ENCODE peak calls at places on chromosomes 4 and X, in ten cellular contexts. K is upper lobe of left lung, H is fibroblast of mammary gland, S is NB4, J is lower leg skin, N is sigmoid colon, E is testis, I is psoas muscle, L is heart right ventricle, X is breast epithelium. M is an unnamed sample.

GRCh38 chr4:143225167-143225566 is 40.5 kb downstream of the USP38 start:
- DNase-seq in J (no peak), H (no peak), I (no peak), K (no peak), X (no peak), E (no peak), N (no peak), L (no peak), S (no peak), M (no peak)

GRCh38 chr4:149961876-149962597 is 116.2 kb upstream of the DCLK2 start:
- DNase-seq in K (no peak), L (no peak), H (peak), X (no peak), E (no peak), N (no peak), J (no peak), S (no peak), I (no peak), M (no peak)

GRCh38 chrX:88883205-88883604 is 136.2 kb downstream of the CPXCR1 start:
- DNase-seq in E (no peak), X (no peak), H (peak), N (no peak), L (no peak), J (no peak), I (no peak), S (no peak), K (no peak), M (no peak)

GRCh38 chrX:28586291-28586690 is 955 bp upstream of the IL1RAPL1 start:
- DNase-seq in H (no peak), K (no peak), I (no peak), E (no peak), J (no peak), N (peak), X (no peak), S (no peak), L (peak), M (no peak)

GRCh38 chr4:182215171-182215570 is 28.0 kb upstream of the TENM3 start:
- DNase-seq in L (no peak), N (no peak), E (no peak), K (no peak), J (no peak), I (no peak), S (no peak), H (no peak), X (no peak), M (no peak)

GRCh38 chrX:153374426-153374825 is 26.7 kb downstream of the PNMA6E start:
- DNase-seq in E (no peak), S (no peak), K (no peak), X (no peak), N (no peak), H (no peak), I (no peak), L (no peak), J (no peak), M (no peak)

GRCh38 chr4:82499705-82500104 is 62.1 kb downstream of the TMEM150C start:
- DNase-seq in J (no peak), I (no peak), L (no peak), H (no peak), X (no peak), S (no peak), K (no peak), E (no peak), N (no peak), M (no peak)

GRCh38 chr4:88078592-88078991 is 71.2 kb downstream of the PKD2 start:
- DNase-seq in L (no peak), J (no peak), N (no peak), K (no peak), H (no peak), I (no peak), X (no peak), S (no peak), E (no peak), M (no peak)

GRCh38 chr4:173935622-173936405 is 347.7 kb downstream of the FBXO8 start:
- DNase-seq in X (no peak), I (no peak), L (no peak), H (peak), S (no peak), N (no peak), J (no peak), E (no peak), K (no peak), M (no peak)

GRCh38 chr4:38396845-38397547 is 267.0 kb upstream of the KLF3 start:
- DNase-seq in X (no peak), H (no peak), S (no peak), L (no peak), K (no peak), N (no peak), I (no peak), E (no peak), J (no peak), M (no peak)

GRCh38 chrX:131812847-131813825 is 210.0 kb upstream of the STK26 start:
- DNase-seq in E (no peak), J (peak), I (peak), H (peak), S (no peak), L (no peak), K (peak), N (peak), X (peak), M (peak)

GRCh38 chrX:38859602-38860001 is 58.3 kb downstream of the MID1IP1 start:
- DNase-seq in I (no peak), L (no peak), X (no peak), E (no peak), H (peak), N (no peak), S (no peak), K (no peak), J (no peak), M (no peak)

GRCh38 chr4:128904821-128905220 is 95.3 kb downstream of the JADE1 start:
- DNase-seq in J (no peak), I (no peak), K (no peak), H (no peak), X (no peak), L (no peak), N (no peak), S (no peak), E (no peak), M (no peak)

GRCh38 chr4:51844157-51845054 is 1.5 kb downstream of the DCUN1D4 start:
- DNase-seq in H (peak), J (peak), L (peak), N (peak), E (peak), I (peak), S (peak), K (peak), X (peak), M (peak)

DNA sequence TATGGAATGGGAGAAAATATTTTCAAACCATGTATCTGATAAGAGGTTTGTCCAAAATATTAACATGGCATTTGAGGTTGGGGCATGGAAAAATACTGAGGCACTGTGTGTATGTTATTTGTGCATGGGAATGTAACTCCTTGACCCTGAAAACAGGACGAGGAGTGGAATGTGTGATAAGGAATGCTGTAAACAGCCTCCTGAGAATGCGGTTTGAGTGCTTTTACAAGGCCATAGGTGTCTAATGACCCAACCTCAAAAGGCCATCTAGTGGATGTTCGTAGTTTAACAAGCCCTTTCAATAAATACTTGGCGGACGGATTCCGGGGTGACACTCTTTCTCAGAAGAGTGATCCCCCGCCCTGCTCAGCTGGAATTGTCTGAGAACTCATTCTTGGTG is 162.9 kb upstream of the USP9X start:
- DNase-seq in J (no peak), I (no peak), X (no peak), K (no peak), N (no peak), H (peak), S (peak), E (no peak), L (no peak), M (peak)
- TF ChIP-seq CTCF in J (no peak), I (peak), X (peak), K (peak), N (no peak), H (peak), S (peak), E (no peak), L (peak), M (peak)

GRCh38 chrX:101429934-101430333 is 21.9 kb downstream of the HNRNPH2 start:
- DNase-seq in H (peak), K (no peak), L (no peak), I (no peak), X (no peak), E (no peak), N (no peak), J (no peak), S (no peak), M (no peak)

GRCh38 chrX:101427954-101428353 is 19.9 kb downstream of the HNRNPH2 start:
- DNase-seq in J (no peak), S (no peak), I (no peak), H (no peak), N (no peak), X (no peak), L (no peak), E (no peak), K (no peak), M (no peak)

GRCh38 chrX:101430457-101431078 is 22.5 kb downstream of the HNRNPH2 start:
- DNase-seq in K (no peak), J (no peak), S (no peak), X (no peak), L (no peak), I (no peak), E (no peak), H (peak), N (no peak), M (no peak)
- H3K4me3 ChIP-seq in K (no peak), J (no peak), S (no peak), X (no peak), L (no peak), I (no peak), E (no peak), H (no peak), N (no peak), M (no peak)

GRCh38 chrX:118677318-118677717 is 50.1 kb upstream of the IL13RA1 start:
- DNase-seq in N (no peak), J (no peak), L (no peak), E (no peak), I (no peak), X (no peak), K (no peak), S (no peak), H (no peak), M (no peak)

GRCh38 chrX:118682258-118683014 is 45.0 kb upstream of the IL13RA1 start:
- DNase-seq in N (no peak), S (no peak), H (no peak), J (no peak), L (no peak), X (no peak), I (no peak), E (no peak), K (no peak), M (no peak)

GRCh38 chrX:118675336-118675965 is 52.0 kb upstream of the IL13RA1 start:
- DNase-seq in N (no peak), X (no peak), S (peak), L (no peak), H (no peak), K (no peak), E (no peak), I (no peak), J (no peak), M (no peak)

GRCh38 chrX:118675966-118676349 is 51.4 kb upstream of the IL13RA1 start:
- DNase-seq in H (no peak), S (no peak), N (no peak), I (no peak), J (no peak), E (no peak), L (no peak), X (no peak), K (no peak), M (no peak)

GRCh38 chrX:118679290-118679689 is 48.1 kb upstream of the IL13RA1 start:
- DNase-seq in X (no peak), H (no peak), J (no peak), L (no peak), E (no peak), N (no peak), K (no peak), S (no peak), I (no peak), M (no peak)
- TF ChIP-seq CTCF in X (no peak), H (no peak), J (no peak), L (no peak), E (no peak), N (no peak), K (no peak), S (no peak), I (no peak), M (peak)

GRCh38 chrX:40145001-40145631 is 47.4 kb upstream of the BCOR start:
- DNase-seq in X (no peak), J (no peak), L (no peak), N (no peak), K (no peak), H (no peak), S (no peak), E (no peak), I (peak), M (no peak)
- H3K4me3 ChIP-seq in X (peak), J (no peak), L (peak), N (peak), K (no peak), H (peak), S (no peak), E (no peak), I (peak), M (peak)

DNA sequence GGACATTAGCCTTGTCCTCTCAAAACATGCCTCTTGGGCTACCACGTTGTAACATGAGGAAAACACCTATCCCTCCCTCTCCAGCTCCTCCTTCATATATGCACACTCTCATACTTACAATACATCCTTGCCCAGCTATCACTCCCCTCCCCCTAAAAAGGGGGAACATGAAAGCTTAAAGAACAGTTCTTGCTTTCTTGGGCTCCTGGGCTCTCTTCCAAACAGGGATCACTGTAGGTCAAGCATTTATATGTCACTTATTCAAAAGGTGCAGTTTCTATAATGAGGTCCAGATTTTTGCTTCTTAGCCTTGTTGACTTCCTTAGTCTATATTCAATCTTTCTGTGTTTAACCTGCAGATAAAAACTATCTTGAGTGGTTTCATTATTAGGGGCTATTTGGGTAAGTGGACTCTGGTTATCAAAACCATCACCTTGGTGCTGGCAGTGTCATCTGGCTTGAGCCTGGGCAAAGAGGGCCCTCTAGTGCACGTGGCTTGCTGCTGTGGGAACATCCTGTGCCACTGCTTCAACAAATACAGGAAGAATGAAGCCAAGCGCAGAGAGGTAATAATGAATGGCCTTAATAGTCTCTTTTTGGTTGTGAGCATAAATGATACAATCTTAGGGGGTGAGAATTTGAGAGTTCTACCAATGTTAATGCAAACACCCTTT is 119.4 kb downstream of the AKAP4 start:
- DNase-seq in N (no peak), H (peak), X (no peak), E (peak), J (no peak), I (peak), K (peak), L (peak), S (peak), M (no peak)
- TF ChIP-seq CTCF in N (no peak), H (peak), X (no peak), E (no peak), J (no peak), I (peak), K (no peak), L (peak), S (peak), M (peak)

DNA sequence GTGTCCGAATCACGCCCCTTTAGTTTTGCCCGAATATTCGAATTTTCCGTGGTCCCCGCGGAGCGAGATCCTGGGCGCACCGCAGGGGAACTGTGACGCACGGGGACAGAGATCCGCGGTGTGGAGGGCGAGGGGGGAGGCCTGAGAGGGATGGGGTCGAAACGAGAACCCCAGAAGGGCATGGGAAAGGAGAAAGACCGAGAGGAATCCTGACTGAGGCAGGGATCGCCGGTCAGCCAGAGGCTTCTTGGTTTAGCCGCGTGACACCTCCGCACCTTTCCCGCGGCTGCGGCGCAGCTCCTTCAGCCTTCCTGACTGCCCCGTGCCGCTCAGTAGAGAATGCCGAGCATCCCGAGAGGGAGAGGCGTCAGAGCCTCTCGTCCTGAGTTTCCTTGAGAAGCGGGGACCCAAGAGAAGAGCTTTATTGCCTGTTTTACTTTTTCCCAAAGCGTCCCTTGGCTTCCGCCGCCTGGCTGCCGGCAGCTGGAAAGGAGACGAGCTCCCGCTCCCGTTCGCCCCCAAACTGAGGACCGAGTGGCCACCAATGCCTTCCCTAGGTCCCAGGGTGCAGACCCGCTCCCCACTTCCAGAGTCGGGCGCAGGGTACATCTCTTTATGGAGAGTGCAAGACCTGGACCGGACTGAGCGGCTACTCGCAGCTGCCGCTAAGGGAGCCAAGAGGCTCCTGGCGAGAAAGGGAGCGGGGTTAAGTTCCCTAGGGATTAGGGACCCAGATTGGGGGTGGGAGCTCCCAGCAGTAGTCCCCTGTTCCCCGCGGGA is 911 bp upstream of the GPR50 start:
- DNase-seq in L (no peak), E (no peak), K (no peak), N (no peak), H (no peak), J (no peak), S (no peak), X (no peak), I (no peak), M (no peak)
- H3K4me3 ChIP-seq in L (no peak), E (no peak), K (no peak), N (no peak), H (no peak), J (no peak), S (no peak), X (no peak), I (no peak), M (no peak)

GRCh38 chrX:119007189-119007770 is 32.9 kb downstream of the LONRF3 start:
- DNase-seq in S (no peak), J (no peak), N (no peak), I (no peak), X (no peak), K (no peak), E (no peak), L (no peak), H (no peak), M (no peak)

GRCh38 chrX:119009071-119009470 is 34.7 kb downstream of the LONRF3 start:
- DNase-seq in E (no peak), J (no peak), S (no peak), L (no peak), I (no peak), N (no peak), X (no peak), K (no peak), H (no peak), M (no peak)

GRCh38 chrX:119004920-119005524 is 30.6 kb downstream of the LONRF3 start:
- DNase-seq in N (peak), S (peak), X (peak), L (peak), E (peak), K (peak), J (peak), I (peak), H (peak), M (peak)

GRCh38 chrX:119010491-119010890 is 36.1 kb downstream of the LONRF3 start:
- DNase-seq in X (no peak), E (no peak), K (no peak), N (no peak), L (no peak), H (no peak), J (no peak), I (no peak), S (no peak), M (no peak)

GRCh38 chrX:119008122-119008744 is 33.8 kb downstream of the LONRF3 start:
- DNase-seq in S (peak), I (no peak), X (no peak), K (no peak), E (peak), H (peak), N (no peak), J (no peak), L (peak), M (peak)
- TF ChIP-seq CTCF in S (peak), I (peak), X (peak), K (peak), E (peak), H (peak), N (peak), J (no peak), L (peak), M (peak)

GRCh38 chr4:7109169-7109568 is 41.3 kb upstream of the GRPEL1 start:
- DNase-seq in K (no peak), E (no peak), L (no peak), I (no peak), S (no peak), J (no peak), H (no peak), N (no peak), X (no peak), M (no peak)
- H3K4me3 ChIP-seq in K (no peak), E (no peak), L (no peak), I (no peak), S (no peak), J (no peak), H (no peak), N (no peak), X (no peak), M (no peak)

DNA sequence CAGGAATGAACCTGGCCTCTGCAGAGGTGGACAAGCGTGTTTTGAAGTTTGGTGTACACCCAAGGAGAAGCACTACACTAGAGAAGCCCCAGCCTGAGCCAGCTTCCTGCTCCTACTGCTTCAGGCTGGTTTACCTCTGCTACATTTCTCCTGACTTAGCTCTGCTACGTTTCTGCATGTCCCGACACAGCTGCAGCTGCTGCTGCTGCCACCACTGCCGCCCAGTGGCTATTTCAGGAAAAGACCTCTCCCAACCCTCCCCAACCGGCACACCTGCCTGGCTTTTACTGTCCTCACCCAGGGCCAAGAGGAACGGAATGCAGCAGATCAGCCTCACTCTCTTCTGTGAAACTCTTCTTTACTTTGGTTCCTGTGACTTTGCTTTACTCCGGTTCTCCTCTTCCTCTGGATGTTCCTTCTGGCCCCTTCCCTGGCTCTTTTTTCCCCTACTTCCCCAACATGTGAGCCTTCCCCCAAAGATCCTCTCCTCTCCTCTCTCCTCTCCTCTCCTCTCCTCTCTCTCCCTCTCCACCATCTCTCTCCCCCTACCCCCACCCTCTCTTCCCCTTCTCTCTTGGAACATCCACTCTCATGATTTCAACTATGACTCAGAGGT is 3.1 kb upstream of the P2RY4 start:
- DNase-seq in K (peak), H (peak), J (peak), S (peak), I (no peak), N (no peak), X (peak), E (peak), L (peak), M (no peak)
- TF ChIP-seq CTCF in K (peak), H (peak), J (no peak), S (peak), I (peak), N (no peak), X (peak), E (peak), L (peak), M (peak)

M was measured in astrocyte of the cerebellum.